ENCODE peak calls at places on chromosomes 16 and 17, in five cellular contexts. One of them, this sample, is unnamed.

GRCh38 chr16:14013571-14014283 is 57.4 kb upstream of the MRTFB start:
- DNase-seq in GM23338: peak; percentile 37
- DNase-seq in neural progenitor cell: no peak
- DNase-seq in SK-N-SH: peak; percentile 66
- DNase-seq in MM.1S: no peak
- DNase-seq in this sample: no peak

GRCh38 chr16:75308011-75308410 is 56.6 kb upstream of the BCAR1 start:
- DNase-seq in SK-N-SH: no peak
- DNase-seq in GM23338: no peak
- DNase-seq in neural progenitor cell: no peak
- DNase-seq in MM.1S: no peak
- DNase-seq in this sample: no peak

GRCh38 chr16:21097151-21097550 is 53.5 kb downstream of the DNAH3 start:
- DNase-seq in GM23338: no peak
- DNase-seq in neural progenitor cell: no peak
- DNase-seq in SK-N-SH: no peak
- DNase-seq in MM.1S: no peak
- DNase-seq in this sample: no peak

GRCh38 chr17:49063652-49064051 is 66.5 kb downstream of the IGF2BP1 start:
- DNase-seq in neural progenitor cell: no peak
- DNase-seq in GM23338: no peak
- DNase-seq in MM.1S: no peak
- DNase-seq in SK-N-SH: no peak
- DNase-seq in this sample: no peak

GRCh38 chr17:49687878-49688491 is 10.1 kb upstream of the SPOP start:
- DNase-seq in neural progenitor cell: no peak
- DNase-seq in MM.1S: no peak
- DNase-seq in GM23338: no peak
- DNase-seq in SK-N-SH: no peak
- DNase-seq in this sample: peak; percentile 61

GRCh38 chr16:75011634-75012307 is 12.9 kb downstream of the ZNRF1 start:
- DNase-seq in GM23338: no peak
- DNase-seq in SK-N-SH: no peak
- DNase-seq in MM.1S: no peak
- DNase-seq in neural progenitor cell: no peak
- DNase-seq in this sample: no peak

GRCh38 chr16:51057969-51058337 is 93.1 kb downstream of the SALL1 start:
- DNase-seq in GM23338: no peak
- DNase-seq in SK-N-SH: no peak
- DNase-seq in neural progenitor cell: no peak
- DNase-seq in MM.1S: no peak
- DNase-seq in this sample: no peak

GRCh38 chr16:70289229-70290098 is at the start of gene AARS1:
- DNase-seq in MM.1S: peak; percentile 100
- DNase-seq in neural progenitor cell: peak; percentile 99
- DNase-seq in SK-N-SH: peak; percentile 97
- DNase-seq in GM23338: peak; percentile 100
- DNase-seq in this sample: peak; percentile 100

GRCh38 chr16:626174-626765 is 4.5 kb upstream of the WFIKKN1 start:
- DNase-seq in SK-N-SH: no peak
- DNase-seq in MM.1S: no peak
- DNase-seq in GM23338: no peak
- DNase-seq in neural progenitor cell: no peak
- DNase-seq in this sample: no peak

GRCh38 chr16:89793955-89794354 is 22.5 kb downstream of the FANCA start:
- DNase-seq in MM.1S: no peak
- DNase-seq in SK-N-SH: no peak
- DNase-seq in neural progenitor cell: no peak
- DNase-seq in GM23338: no peak
- DNase-seq in this sample: no peak

GRCh38 chr17:75695141-75695829 is 26.0 kb upstream of the ITGB4 start:
- DNase-seq in GM23338: no peak
- DNase-seq in neural progenitor cell: no peak
- DNase-seq in MM.1S: no peak
- DNase-seq in SK-N-SH: no peak
- DNase-seq in this sample: no peak

DNA sequence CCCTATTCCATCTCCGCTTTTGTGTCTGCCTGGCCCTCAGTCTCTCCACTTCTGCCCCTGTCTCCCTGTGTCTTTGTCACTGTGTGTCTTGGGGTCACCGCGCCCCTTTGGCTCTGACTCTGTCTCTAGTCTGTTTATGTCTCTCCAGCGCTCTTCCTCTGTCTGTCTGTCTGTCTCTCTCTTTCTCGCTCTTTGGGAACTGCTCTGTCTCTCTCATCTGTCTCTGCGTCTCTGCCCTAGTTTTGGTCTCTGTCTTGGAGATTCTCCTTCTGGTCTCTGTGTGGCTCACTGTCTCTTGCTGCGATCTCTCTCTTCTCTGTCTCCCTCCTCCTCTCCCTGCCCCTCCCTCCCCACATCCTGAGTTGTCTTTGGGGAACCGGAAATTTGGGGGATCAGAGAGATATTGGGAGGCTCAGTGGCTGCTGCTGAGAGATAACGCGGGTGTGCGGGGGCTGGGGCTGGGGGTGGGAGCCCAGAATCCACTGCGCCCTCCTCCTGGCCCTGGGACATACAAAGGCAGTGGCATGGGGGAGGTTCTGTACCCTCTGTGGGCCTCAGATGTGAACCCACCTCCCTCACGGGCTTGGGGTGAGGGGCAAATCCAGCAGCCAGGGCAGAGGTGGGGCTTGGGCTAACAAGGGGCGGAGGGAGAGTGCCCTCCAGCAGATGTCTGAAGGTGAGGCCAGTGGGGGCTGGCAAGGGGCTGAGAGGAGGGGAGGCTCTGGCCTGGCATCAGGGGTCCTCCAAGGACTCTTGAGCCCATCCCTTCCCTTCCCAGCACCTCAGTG is 24.4 kb downstream of the LAT start:
- DNase-seq in MM.1S: no peak
- DNase-seq in SK-N-SH: no peak
- DNase-seq in GM23338: no peak
- DNase-seq in neural progenitor cell: no peak
- DNase-seq in this sample: no peak
- H3K4me3 ChIP-seq in MM.1S: no peak overlapping the region
- H3K4me3 ChIP-seq in SK-N-SH: no peak overlapping the region
- H3K4me3 ChIP-seq in GM23338: no peak overlapping the region
- H3K4me3 ChIP-seq in neural progenitor cell: no peak overlapping the region
- H3K4me3 ChIP-seq in this sample: no peak overlapping the region

GRCh38 chr17:40321502-40322416 is 12.8 kb downstream of the RARA start:
- DNase-seq in neural progenitor cell: no peak
- DNase-seq in MM.1S: peak; percentile 65
- DNase-seq in GM23338: no peak
- DNase-seq in SK-N-SH: no peak
- DNase-seq in this sample: no peak

GRCh38 chr17:40323731-40324650 is 15.0 kb downstream of the RARA start:
- DNase-seq in MM.1S: peak; percentile 21
- DNase-seq in neural progenitor cell: no peak
- DNase-seq in GM23338: no peak
- DNase-seq in SK-N-SH: no peak
- DNase-seq in this sample: no peak

GRCh38 chr17:40323317-40323716 is 14.3 kb downstream of the RARA start:
- DNase-seq in MM.1S: no peak
- DNase-seq in GM23338: no peak
- DNase-seq in SK-N-SH: no peak
- DNase-seq in neural progenitor cell: no peak
- DNase-seq in this sample: no peak

GRCh38 chr17:40320771-40321501 is 12.0 kb downstream of the RARA start:
- DNase-seq in SK-N-SH: no peak
- DNase-seq in MM.1S: peak; percentile 38
- DNase-seq in neural progenitor cell: no peak
- DNase-seq in GM23338: no peak
- DNase-seq in this sample: no peak

GRCh38 chr17:40322417-40323315 is 13.7 kb downstream of the RARA start:
- DNase-seq in MM.1S: peak; percentile 96
- DNase-seq in GM23338: peak; percentile 66
- DNase-seq in neural progenitor cell: no peak
- DNase-seq in SK-N-SH: peak; percentile 83
- DNase-seq in this sample: peak; percentile 90
- H2AFZ ChIP-seq in MM.1S: no peak overlapping the region
- H2AFZ ChIP-seq in GM23338: no peak overlapping the region
- H2AFZ ChIP-seq in neural progenitor cell: no peak overlapping the region
- H2AFZ ChIP-seq in SK-N-SH: no peak overlapping the region
- H2AFZ ChIP-seq in this sample: peak overlapping the region; percentile 43

DNA sequence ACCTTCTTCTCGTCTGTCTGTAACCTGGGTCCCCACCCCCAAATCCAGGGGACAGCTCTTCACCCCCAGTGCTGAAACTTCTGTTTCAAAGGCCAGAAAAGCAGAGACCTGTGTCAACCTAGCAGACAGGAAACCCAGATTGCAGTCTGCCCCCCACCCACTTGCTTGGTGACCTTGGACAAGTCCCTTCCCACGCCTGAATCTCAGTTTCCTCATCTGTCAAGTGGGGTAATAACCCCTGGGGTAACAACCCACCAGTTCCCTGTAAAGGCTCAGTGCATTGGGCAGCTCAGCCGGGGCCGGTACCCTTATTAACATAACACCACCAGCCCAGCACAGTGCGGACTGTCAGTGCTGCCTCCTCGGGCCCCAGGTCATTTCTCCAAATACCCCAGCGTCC is 1.3 kb downstream of the STX1B start:
- DNase-seq in SK-N-SH: peak; percentile 15
- DNase-seq in MM.1S: no peak
- DNase-seq in GM23338: no peak
- DNase-seq in neural progenitor cell: no peak
- DNase-seq in this sample: no peak
- TF ChIP-seq EZH2phosphoT487 in SK-N-SH: no peak
- TF ChIP-seq EZH2phosphoT487 in MM.1S: no peak
- TF ChIP-seq EZH2phosphoT487 in GM23338: no peak
- TF ChIP-seq EZH2phosphoT487 in neural progenitor cell: no peak
- TF ChIP-seq EZH2phosphoT487 in this sample: no peak

DNA sequence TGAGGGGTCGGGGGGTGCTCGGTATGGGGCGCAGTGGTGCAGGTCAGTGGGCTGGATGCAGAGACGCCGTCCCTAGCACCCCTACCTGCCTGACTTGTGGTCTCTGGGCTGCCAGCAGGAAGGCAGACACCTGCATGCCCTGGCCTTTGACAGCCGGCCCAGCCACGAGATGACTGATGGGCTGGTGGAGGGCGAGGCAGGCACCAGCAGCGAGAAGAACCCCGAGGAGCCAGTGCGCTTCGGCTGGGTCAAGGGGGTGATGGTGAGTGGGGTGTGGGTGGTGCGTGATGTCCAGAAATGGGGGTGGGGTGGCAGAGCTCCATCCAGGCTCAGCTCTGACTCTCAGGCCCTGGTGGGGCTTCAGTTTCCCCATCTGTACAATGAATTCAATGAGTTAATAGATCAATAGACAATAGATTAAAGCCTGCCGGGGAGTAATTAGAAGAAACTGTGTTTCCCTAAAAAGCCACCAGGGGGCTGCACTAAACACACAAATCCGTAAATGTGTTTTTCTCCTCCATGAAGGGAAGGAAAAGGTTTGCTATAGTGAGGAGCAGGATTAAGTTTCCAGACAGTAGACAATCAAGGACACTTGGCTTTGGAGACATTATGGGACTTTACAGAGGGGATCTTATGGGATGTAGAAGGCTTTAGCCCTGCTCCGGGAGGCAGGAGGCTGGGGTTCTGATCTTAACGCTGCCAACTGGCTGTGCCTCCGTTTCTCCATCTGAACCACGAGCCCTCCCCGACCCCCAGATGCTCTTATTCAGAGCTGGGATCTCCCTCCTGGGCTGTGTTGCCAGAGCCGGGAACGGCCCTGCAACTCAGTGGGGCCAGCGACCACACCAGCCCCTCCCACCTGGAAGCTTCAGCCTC is 2.2 kb downstream of the SLC12A3 start:
- DNase-seq in SK-N-SH: peak; percentile 69
- DNase-seq in GM23338: peak; percentile 84
- DNase-seq in MM.1S: peak; percentile 65
- DNase-seq in neural progenitor cell: peak; percentile 75
- DNase-seq in this sample: peak; percentile 82
- H3K4me3 ChIP-seq in SK-N-SH: no peak overlapping the region
- H3K4me3 ChIP-seq in GM23338: no peak overlapping the region
- H3K4me3 ChIP-seq in MM.1S: no peak overlapping the region
- H3K4me3 ChIP-seq in neural progenitor cell: no peak overlapping the region
- H3K4me3 ChIP-seq in this sample: no peak overlapping the region

GRCh38 chr17:69871318-69871717 is 203.7 kb upstream of the KCNJ16 start:
- DNase-seq in MM.1S: no peak
- DNase-seq in SK-N-SH: no peak
- DNase-seq in GM23338: no peak
- DNase-seq in neural progenitor cell: no peak
- DNase-seq in this sample: no peak
- H2AFZ ChIP-seq in MM.1S: no peak overlapping the region
- H2AFZ ChIP-seq in SK-N-SH: peak overlapping the region; percentile 7
- H2AFZ ChIP-seq in GM23338: no peak overlapping the region
- H2AFZ ChIP-seq in neural progenitor cell: no peak overlapping the region
- H2AFZ ChIP-seq in this sample: no peak overlapping the region

DNA sequence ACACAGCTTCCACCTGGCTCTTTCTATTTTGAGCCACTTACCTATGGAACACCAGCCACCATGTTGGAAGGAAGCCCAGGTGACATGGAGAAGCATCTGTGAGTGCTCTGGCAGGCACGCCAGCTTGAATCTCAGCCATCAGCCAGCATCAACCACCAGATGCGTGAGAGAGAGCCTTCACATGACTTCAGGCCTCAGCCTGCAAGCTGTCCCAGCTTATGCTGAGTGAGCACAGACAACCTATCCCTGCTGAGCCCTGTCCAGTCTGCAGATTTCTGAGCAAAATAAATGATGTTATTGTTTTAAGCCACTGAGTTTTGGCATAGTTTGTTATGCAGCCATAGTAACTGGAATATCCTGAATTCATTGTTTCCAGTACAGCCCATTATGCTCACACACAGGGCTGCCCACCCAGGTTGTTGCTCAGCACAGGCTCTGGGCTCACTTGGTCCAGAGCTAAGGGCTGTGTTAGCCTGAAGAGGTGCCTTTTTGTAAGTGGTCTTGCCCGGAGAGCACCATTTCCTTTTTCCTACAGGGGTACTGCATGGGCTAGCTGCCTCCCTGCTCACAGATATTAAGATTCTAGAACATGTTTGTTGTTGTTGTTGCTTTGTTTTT is 35.0 kb downstream of the TMEM238L start:
- DNase-seq in GM23338: no peak
- DNase-seq in MM.1S: no peak
- DNase-seq in SK-N-SH: no peak
- DNase-seq in neural progenitor cell: no peak
- DNase-seq in this sample: no peak
- TF ChIP-seq EZH2phosphoT487 in GM23338: no peak
- TF ChIP-seq EZH2phosphoT487 in MM.1S: no peak
- TF ChIP-seq EZH2phosphoT487 in SK-N-SH: no peak
- TF ChIP-seq EZH2phosphoT487 in neural progenitor cell: no peak
- TF ChIP-seq EZH2phosphoT487 in this sample: no peak